ENCODE peak calls at places on chromosomes 12 and 14, in five cellular contexts. L is H1, K is trophoblast cell, Y is IMR-90, T is H9. J is an unnamed sample.

GRCh38 chr12:65308001-65308400 is 29.5 kb downstream of the MSRB3 start:
- DNase-seq in L (no peak), K (no peak), T (no peak), Y (peak), J (no peak)

GRCh38 chr12:76820888-76821482 is 57.1 kb downstream of the ZDHHC17 start:
- DNase-seq in L (peak), T (peak), K (peak), Y (peak), J (peak)

GRCh38 chr12:107200394-107200793 is 107.0 kb upstream of the CRY1 start:
- DNase-seq in K (no peak), L (no peak), Y (peak), T (no peak), J (no peak)

GRCh38 chr12:114799574-114800487 is 115.9 kb upstream of the TBX3 start:
- DNase-seq in L (no peak), T (peak), K (peak), Y (peak), J (peak)

GRCh38 chr12:25364529-25365339 is 114.0 kb upstream of the KRAS start:
- DNase-seq in Y (no peak), T (no peak), K (no peak), L (no peak), J (no peak)

GRCh38 chr14:51596473-51596870 is 55.2 kb upstream of the FRMD6 start:
- DNase-seq in K (no peak), T (no peak), L (no peak), Y (no peak), J (no peak)

GRCh38 chr14:37587881-37588666 is 7.0 kb downstream of the FOXA1 start:
- DNase-seq in Y (no peak), L (no peak), K (no peak), T (peak), J (no peak)

GRCh38 chr12:49622501-49623141 is 740 bp upstream of the PRPF40B start:
- DNase-seq in K (peak), T (peak), Y (peak), L (no peak), J (no peak)

GRCh38 chr14:101815994-101816393 is 54.5 kb downstream of the PPP2R5C start:
- DNase-seq in Y (no peak), T (no peak), K (no peak), L (no peak), J (no peak)

GRCh38 chr12:66011731-66012130 is 118.8 kb downstream of the LLPH start:
- DNase-seq in K (no peak), Y (peak), L (no peak), T (no peak), J (no peak)

GRCh38 chr12:40158592-40159111 is 52.8 kb upstream of the SLC2A13 start:
- DNase-seq in Y (no peak), T (no peak), L (no peak), K (peak), J (no peak)

GRCh38 chr12:30110970-30111586 is 327.3 kb upstream of the TMTC1 start:
- DNase-seq in T (no peak), L (no peak), K (no peak), Y (peak), J (no peak)

GRCh38 chr12:12899530-12900380 is 8.4 kb downstream of the GPRC5A start:
- DNase-seq in K (peak), L (no peak), Y (peak), T (no peak), J (no peak)

GRCh38 chr12:128794661-128795529 is 28.9 kb downstream of the SLC15A4 start:
- DNase-seq in T (no peak), Y (no peak), K (no peak), L (no peak), J (no peak)

GRCh38 chr12:572532-572899 is 90.7 kb downstream of the NINJ2 start:
- DNase-seq in K (peak), L (no peak), Y (peak), T (no peak), J (no peak)

GRCh38 chr14:104688505-104688754 is 988 bp upstream of the INF2 start:
- DNase-seq in K (no peak), Y (no peak), L (no peak), T (no peak), J (no peak)

GRCh38 chr14:104135121-104135903 is 3.1 kb upstream of the KIF26A start:
- DNase-seq in Y (no peak), K (no peak), L (no peak), T (peak), J (no peak)

GRCh38 chr12:75099215-75099614 is 110.4 kb downstream of the KCNC2 start:
- DNase-seq in K (no peak), Y (no peak), L (no peak), T (no peak), J (no peak)

DNA sequence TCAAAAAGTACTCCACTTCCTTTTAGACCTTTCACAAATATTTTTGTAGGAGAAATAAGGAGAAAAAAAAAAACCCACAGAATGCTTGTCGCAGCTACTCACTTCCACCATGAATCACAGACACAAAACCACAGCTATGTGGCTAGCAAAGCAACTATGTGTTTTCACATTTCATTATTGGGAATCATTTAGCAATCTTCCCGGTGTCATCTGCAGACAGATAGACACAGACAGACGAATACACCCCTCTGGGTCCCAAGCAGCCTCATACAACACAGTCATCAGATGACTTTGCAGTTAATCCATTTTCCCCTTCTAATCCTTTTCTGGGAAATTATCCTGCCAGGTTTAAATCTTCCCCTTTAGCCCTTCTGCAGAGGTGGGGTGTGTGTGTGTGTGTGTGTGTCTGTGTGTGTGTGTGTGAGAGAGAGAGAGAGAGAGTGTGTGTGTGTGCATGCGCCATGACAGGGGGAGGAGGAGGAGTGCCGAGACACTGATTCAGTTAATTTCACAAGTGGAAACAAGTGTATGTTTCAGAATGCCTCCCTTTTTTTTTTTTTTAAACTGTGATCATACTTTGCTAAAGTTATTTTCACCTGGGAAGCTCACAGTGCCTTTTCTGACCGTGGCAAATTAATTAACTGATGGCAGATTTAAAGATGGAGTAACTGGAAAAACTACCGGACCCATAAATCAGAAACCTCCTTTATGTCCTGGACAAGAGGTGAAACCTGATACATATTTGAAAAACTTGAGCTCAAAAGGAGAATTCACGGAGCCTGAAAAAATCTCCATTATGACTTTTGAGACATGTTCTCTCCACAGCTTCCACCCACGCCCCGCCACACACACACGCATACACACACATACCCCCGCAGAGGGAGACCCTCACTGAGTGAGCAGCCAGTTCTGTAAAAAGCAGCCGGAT is 39.9 kb downstream of the LTBP2 start:
- DNase-seq in Y (peak), K (peak), L (no peak), T (no peak), J (no peak)
- H2BK5ac ChIP-seq in Y (peak), K (peak), L (no peak), T (no peak), J (no peak)

DNA sequence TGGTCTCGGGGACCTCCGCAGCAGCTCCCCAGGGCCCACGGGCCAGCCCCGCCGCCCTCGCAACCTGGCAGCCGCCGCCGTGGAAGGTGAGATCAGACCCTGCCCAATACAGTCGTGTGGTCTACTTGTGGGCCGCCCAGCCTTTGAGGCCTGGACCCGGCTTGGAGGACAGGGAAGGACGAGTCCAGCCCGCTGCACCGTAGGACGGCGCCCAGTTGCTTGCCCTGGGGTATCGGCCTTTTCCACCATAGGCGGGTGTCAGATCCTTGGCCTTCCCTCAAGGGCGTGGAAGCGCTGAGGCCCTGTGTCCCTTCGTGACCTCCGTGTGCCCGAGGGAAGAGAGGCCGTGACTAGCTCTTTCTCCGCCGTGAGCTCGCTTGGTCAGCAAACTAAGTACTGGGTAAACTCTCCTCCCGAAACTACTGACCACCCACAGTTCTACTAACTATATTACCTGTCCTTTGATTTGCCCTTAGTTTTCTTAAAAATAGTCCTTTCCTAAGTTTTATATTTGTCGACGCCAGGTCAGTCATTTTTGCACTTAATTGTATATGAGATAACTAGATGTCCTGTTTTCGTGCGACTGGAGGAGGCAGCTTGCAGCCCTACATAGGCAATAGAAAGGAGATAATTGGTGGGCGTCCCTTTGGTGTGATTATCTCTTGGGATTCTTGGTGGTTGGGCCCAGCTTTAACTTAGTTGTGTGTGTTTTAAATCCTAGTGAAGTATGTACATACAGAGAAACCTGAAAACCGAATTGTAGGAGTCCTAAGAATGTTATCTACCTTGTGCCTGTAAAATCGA is 766 bp downstream of the SLC25A3 start:
- DNase-seq in L (no peak), Y (no peak), T (no peak), K (peak), J (peak)
- H3K14ac ChIP-seq in L (no peak), Y (peak), T (peak), K (peak), J (peak)

GRCh38 chr12:108442910-108443309 is 72.2 kb upstream of the FICD start:
- DNase-seq in L (no peak), K (no peak), Y (no peak), T (no peak), J (no peak)

GRCh38 chr12:108448246-108448645 is 66.8 kb upstream of the FICD start:
- DNase-seq in K (no peak), L (no peak), T (no peak), Y (no peak), J (no peak)

GRCh38 chr12:108446766-108447165 is 68.3 kb upstream of the FICD start:
- DNase-seq in L (no peak), Y (no peak), T (no peak), K (peak), J (no peak)

GRCh38 chr12:108449478-108449877 is 65.6 kb upstream of the FICD start:
- DNase-seq in Y (no peak), T (no peak), K (no peak), L (no peak), J (no peak)

DNA sequence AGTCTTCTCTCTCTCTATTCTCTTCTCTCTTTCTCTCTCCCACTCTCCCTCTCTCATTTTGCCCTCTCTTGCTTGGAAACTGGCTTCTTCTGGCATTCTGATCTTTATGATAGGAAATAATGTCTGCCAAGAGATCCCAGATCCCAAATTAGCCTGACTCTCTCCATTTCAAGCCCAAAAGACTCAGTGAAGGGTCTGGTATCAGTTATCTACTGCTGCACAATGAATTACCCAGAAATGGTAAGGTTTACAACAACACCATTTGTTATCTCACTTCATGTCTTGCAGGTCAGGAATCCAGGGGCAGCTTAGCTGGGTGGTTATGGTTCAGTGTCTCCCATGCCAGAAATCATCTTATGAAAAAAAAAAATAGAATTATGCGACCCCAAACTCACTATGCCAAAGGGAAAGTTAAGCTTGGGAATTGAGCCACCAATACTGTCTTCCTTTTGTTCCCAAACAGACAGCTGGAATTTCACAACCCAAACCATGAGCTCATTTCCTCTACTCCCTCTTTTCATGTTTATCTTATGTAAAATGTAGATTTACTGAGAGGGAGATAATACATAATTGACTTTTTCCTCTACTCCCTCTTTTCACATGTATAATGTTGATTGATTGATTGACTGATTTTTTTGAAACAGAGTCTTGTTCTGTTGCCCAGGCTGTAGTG is 67.8 kb upstream of the FICD start:
- DNase-seq in L (no peak), K (no peak), Y (peak), T (no peak), J (no peak)
- H2BK5ac ChIP-seq in L (peak), K (no peak), Y (no peak), T (no peak), J (no peak)

GRCh38 chr12:108856170-108856427 is 1.3 kb downstream of the SSH1 start:
- DNase-seq in L (no peak), T (no peak), Y (no peak), K (peak), J (no peak)

GRCh38 chr12:108856428-108857157 is 790 bp downstream of the SSH1 start:
- DNase-seq in Y (peak), K (peak), L (no peak), T (peak), J (no peak)

GRCh38 chr12:108855284-108856169 is 1.9 kb downstream of the SSH1 start:
- DNase-seq in T (no peak), K (peak), Y (peak), L (no peak), J (no peak)

GRCh38 chr12:108858399-108859074 is 1.2 kb upstream of the SSH1 start:
- DNase-seq in T (no peak), L (no peak), K (no peak), Y (no peak), J (no peak)

GRCh38 chr12:108857158-108857407 is 300 bp downstream of the SSH1 start:
- DNase-seq in L (no peak), T (no peak), Y (no peak), K (no peak), J (no peak)
- H3K14ac ChIP-seq in L (no peak), T (peak), Y (peak), K (peak), J (peak)

DNA sequence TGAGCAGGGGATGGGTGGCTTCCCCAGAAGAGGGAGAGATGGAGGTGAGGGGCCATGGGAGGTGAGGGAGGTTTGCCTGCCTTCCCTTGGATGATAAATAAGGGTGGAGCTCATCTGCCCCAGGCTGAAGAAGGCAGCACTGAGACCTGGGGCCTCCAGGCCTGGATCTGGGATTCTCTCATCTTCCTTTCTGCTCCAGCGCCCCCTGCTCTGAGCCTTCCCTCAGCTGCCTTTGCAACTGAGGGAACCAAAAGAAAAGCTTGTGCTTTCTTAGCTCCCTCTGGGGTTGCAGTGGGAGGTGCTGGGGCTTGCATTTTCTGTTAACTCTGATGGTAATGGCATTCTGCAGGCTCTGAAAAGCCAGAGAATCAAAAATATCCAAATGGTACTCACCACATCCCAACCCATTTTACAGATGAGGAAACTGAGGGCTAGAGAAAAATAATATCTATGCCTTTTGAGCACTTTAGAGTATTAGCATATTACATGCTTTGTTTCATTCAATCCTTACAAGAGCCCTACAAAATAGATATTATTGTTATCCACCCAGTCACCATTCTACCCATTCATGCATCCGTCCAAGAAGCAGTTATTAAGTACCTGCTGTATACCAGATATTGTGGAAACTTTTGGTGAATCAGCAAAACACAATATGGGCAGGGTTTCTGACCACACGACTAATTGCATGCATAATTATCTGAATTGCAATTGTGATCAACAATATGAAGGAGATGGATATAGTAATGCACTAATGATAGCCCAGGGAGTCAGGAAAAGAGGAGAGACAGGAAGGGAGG is 102.2 kb downstream of the WSCD2 start:
- DNase-seq in T (no peak), K (no peak), Y (no peak), L (no peak), J (no peak)
- H2BK5ac ChIP-seq in T (no peak), K (no peak), Y (no peak), L (no peak), J (no peak)

GRCh38 chr12:108729612-108730336 is 1.5 kb downstream of the CORO1C start:
- DNase-seq in T (peak), K (no peak), L (no peak), Y (no peak), J (peak)

GRCh38 chr12:108731105-108731865 is at the start of gene CORO1C:
- DNase-seq in T (peak), K (peak), Y (peak), L (peak), J (peak)

GRCh38 chr12:108731866-108732461 is 646 bp upstream of the CORO1C start:
- DNase-seq in T (peak), Y (peak), L (peak), K (peak), J (peak)

GRCh38 chr12:108728820-108729611 is 2.3 kb downstream of the CORO1C start:
- DNase-seq in Y (peak), T (no peak), L (no peak), K (no peak), J (no peak)

GRCh38 chr12:108730337-108731104 is 797 bp downstream of the CORO1C start:
- DNase-seq in T (peak), L (peak), Y (peak), K (peak), J (peak)
- H3K14ac ChIP-seq in T (peak), L (peak), Y (peak), K (peak), J (peak)

DNA sequence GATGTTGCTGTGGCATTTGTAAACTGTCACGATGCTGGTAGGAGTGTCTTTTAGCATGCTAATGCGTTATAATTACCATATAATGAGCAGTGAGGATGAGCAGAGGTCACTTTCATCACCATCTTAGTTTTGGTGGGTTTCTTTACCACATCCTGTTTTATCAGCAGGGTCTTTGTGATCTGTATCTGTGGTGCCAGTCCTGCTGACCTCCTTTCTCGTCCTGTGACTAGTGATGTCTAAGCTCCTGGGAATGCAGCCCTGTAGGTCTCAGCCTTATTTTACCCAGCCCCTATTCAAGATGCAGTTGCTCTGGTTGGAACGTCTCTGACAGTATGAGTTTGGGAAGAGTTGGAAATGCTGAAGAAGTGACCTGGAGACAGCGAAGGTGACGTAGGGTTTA is 100.6 kb downstream of the ZNF664 start:
- DNase-seq in Y (no peak), K (peak), L (no peak), T (no peak), J (no peak)
- H2BK5ac ChIP-seq in Y (no peak), K (no peak), L (peak), T (no peak), J (no peak)

DNA sequence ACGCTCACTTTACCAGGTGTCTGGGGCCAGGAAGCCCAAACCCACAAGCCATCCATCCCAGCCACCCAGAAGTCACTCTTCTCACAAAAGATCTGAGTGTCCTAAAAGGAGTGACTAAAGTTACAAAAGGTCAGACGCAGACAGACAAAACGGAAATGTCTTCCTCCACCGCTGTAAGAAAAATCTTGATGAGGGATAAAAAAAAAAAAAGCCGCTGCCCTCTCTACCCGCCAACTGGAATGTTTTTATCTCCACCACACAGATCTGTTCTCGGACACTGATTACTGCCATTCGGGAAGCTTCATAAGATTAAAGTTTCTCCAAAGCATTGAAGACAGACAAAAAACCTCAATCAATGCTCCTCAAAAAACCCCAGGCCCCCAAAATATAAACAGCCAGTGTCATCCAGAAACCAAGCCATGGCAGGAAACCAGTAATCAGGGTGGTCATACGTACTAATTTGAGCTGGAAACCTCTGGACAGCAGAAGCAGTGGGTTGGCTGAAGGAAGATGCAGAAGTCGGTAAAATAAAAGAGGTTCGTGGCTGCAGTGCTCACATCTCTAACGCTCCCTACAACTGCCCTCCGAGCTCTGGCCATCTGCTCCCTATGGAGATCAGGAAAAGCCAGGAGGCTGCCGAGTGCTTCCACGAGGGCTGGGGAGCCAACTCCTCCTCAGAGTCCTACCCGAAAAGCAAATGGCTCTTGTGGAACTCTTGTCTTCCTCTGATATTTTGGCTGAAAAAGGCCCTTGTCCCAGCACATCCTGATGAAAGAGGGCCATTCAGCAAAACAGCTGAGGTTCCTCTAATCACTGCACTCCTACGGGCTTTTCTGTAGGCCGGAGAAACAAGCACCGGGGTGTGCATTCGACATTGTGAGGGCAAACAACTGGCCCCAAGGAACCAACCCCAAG is 30.3 kb downstream of the SSH1 start:
- DNase-seq in K (no peak), T (no peak), L (no peak), Y (peak), J (no peak)
- H3K14ac ChIP-seq in K (peak), T (no peak), L (no peak), Y (peak), J (no peak)